ENCODE peak calls at places on chromosomes 1 and 21, in ten cellular contexts. M is mesenchymal stem cell, K is PC-9, Q is hepatocyte, U is neuronal stem cell, X is mammary epithelial cell, O is fibroblast of lung, W is mesendoderm, S is astrocyte, H is A549. J is an unnamed sample.

GRCh38 chr1:247266053-247266452 is 10.2 kb downstream of the VN1R5 start:
- DNase-seq in M (no peak), K (peak), Q (no peak), U (no peak), X (peak), O (peak), W (no peak), S (no peak), H (no peak), J (no peak)

GRCh38 chr1:15965228-15965767 is 10.6 kb downstream of the ZBTB17 start:
- DNase-seq in M (peak), K (no peak), Q (no peak), U (no peak), X (peak), O (peak), W (no peak), S (peak), H (no peak), J (no peak)

GRCh38 chr1:116380499-116381316 is 7.7 kb downstream of the ATP1A1 start:
- DNase-seq in M (no peak), K (no peak), Q (no peak), U (no peak), X (no peak), O (no peak), W (no peak), S (no peak), H (no peak), J (no peak)

GRCh38 chr1:193589597-193590040 is 403.2 kb upstream of the B3GALT2 start:
- DNase-seq in M (no peak), K (no peak), Q (no peak), U (no peak), X (no peak), O (peak), W (peak), S (peak), H (no peak), J (no peak)

GRCh38 chr1:183079697-183080096 is 56.5 kb downstream of the LAMC1 start:
- DNase-seq in M (no peak), K (no peak), Q (no peak), U (no peak), X (no peak), O (no peak), W (no peak), S (no peak), H (no peak), J (no peak)

GRCh38 chr1:156497078-156497742 is 3.4 kb downstream of the MEF2D start:
- DNase-seq in M (no peak), K (peak), Q (no peak), U (no peak), X (no peak), O (no peak), W (no peak), S (no peak), H (no peak), J (no peak)

GRCh38 chr1:155127105-155127671 is 488 bp upstream of the EFNA1 start:
- DNase-seq in M (peak), K (peak), Q (peak), U (no peak), X (peak), O (peak), W (peak), S (peak), H (peak), J (peak)

GRCh38 chr21:33894736-33895288 is 20.8 kb downstream of the ATP5PO start:
- DNase-seq in M (peak), K (no peak), Q (peak), U (peak), X (peak), O (peak), W (peak), S (peak), H (peak), J (peak)

GRCh38 chr1:149844650-149845255 is 54.6 kb upstream of the BOLA1 start:
- DNase-seq in M (peak), K (no peak), Q (no peak), U (no peak), X (no peak), O (no peak), W (peak), S (no peak), H (no peak), J (no peak)

GRCh38 chr1:238624786-238625185 is 734.1 kb upstream of the ZP4 start:
- DNase-seq in M (no peak), K (no peak), Q (no peak), U (no peak), X (no peak), O (peak), W (no peak), S (no peak), H (no peak), J (no peak)

GRCh38 chr1:101451888-101452287 is 215.1 kb downstream of the S1PR1 start:
- DNase-seq in M (no peak), K (no peak), Q (no peak), U (no peak), X (no peak), O (no peak), W (no peak), S (no peak), H (no peak), J (no peak)

GRCh38 chr1:99851850-99852454 is 1.8 kb downstream of the AGL start:
- DNase-seq in M (no peak), K (no peak), Q (no peak), U (no peak), X (no peak), O (no peak), W (no peak), S (no peak), H (no peak), J (no peak)

GRCh38 chr1:223831755-223832636 is 13.8 kb downstream of the TP53BP2 start:
- DNase-seq in M (peak), K (peak), Q (no peak), U (no peak), X (peak), O (peak), W (no peak), S (peak), H (peak), J (no peak)

GRCh38 chr1:63874278-63874880 is 100.6 kb downstream of the ROR1 start:
- DNase-seq in M (peak), K (peak), Q (no peak), U (no peak), X (no peak), O (peak), W (no peak), S (peak), H (no peak), J (no peak)

GRCh38 chr1:200258447-200259375 is 151.1 kb downstream of the ZNF281 start:
- DNase-seq in M (peak), K (peak), Q (no peak), U (no peak), X (peak), O (no peak), W (peak), S (no peak), H (peak), J (no peak)

GRCh38 chr1:23216771-23217420 is 406 bp downstream of the HTR1D start:
- DNase-seq in M (no peak), K (no peak), Q (peak), U (peak), X (no peak), O (no peak), W (no peak), S (no peak), H (no peak), J (no peak)

GRCh38 chr21:31556662-31557061 is 102.8 kb upstream of the SOD1 start:
- DNase-seq in M (no peak), K (no peak), Q (no peak), U (no peak), X (no peak), O (no peak), W (peak), S (no peak), H (no peak), J (no peak)

GRCh38 chr1:3124246-3124645 is 55.2 kb downstream of the PRDM16 start:
- DNase-seq in M (no peak), K (no peak), Q (no peak), U (no peak), X (no peak), O (no peak), W (no peak), S (no peak), H (no peak), J (no peak)

GRCh38 chr1:174877208-174877673 is 122.5 kb upstream of the CACYBP start:
- DNase-seq in M (no peak), K (no peak), Q (peak), U (no peak), X (no peak), O (peak), W (no peak), S (no peak), H (no peak), J (no peak)

GRCh38 chr1:147052677-147053076 is 114.6 kb downstream of the NBPF12 start:
- DNase-seq in M (no peak), K (no peak), Q (no peak), U (no peak), X (no peak), O (no peak), W (no peak), S (no peak), H (no peak), J (no peak)

GRCh38 chr1:147051136-147051535 is 113.0 kb downstream of the NBPF12 start:
- DNase-seq in M (no peak), K (no peak), Q (no peak), U (no peak), X (no peak), O (no peak), W (no peak), S (no peak), H (no peak), J (no peak)

GRCh38 chr1:147052143-147052542 is 114.0 kb downstream of the NBPF12 start:
- DNase-seq in M (no peak), K (no peak), Q (no peak), U (no peak), X (no peak), O (no peak), W (no peak), S (no peak), H (no peak), J (no peak)

GRCh38 chr1:147050654-147051053 is 112.5 kb downstream of the NBPF12 start:
- DNase-seq in M (no peak), K (no peak), Q (no peak), U (no peak), X (no peak), O (no peak), W (no peak), S (no peak), H (no peak), J (no peak)

GRCh38 chr1:147053269-147053668 is 115.1 kb downstream of the NBPF12 start:
- DNase-seq in M (no peak), K (no peak), Q (no peak), U (no peak), X (no peak), O (no peak), W (no peak), S (no peak), H (no peak), J (no peak)
- H3K4me2 ChIP-seq in M (no peak), K (no peak), Q (no peak), U (no peak), X (no peak), O (no peak), W (no peak), S (no peak), H (no peak), J (no peak)

GRCh38 chr1:218304281-218305039 is 19.4 kb downstream of the RRP15 start:
- DNase-seq in M (peak), K (no peak), Q (no peak), U (no peak), X (peak), O (peak), W (peak), S (peak), H (no peak), J (no peak)
- H3K4me2 ChIP-seq in M (no peak), K (no peak), Q (peak), U (no peak), X (no peak), O (no peak), W (no peak), S (peak), H (no peak), J (no peak)

DNA sequence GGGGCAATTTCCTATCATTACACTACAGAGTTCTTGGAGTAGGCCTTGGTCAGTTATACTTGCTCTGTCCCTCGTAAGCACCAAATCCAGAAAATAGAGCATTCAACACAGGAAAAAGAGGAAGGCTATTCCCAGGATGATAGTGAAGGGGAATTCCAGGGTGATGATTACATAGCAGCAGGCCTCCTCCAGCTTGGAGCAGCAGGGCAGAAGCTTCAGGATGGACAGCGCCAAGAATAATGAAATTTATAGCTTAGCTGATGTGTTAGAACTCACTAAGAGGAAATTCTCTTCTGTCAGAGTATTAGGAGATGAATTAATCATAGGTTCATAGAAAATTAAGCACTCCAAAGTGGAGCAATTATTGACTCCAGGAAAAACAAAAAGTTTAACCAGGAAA is 10.8 kb upstream of the SMAP2 start:
- DNase-seq in M (peak), K (no peak), Q (no peak), U (no peak), X (no peak), O (peak), W (no peak), S (peak), H (no peak), J (no peak)
- H3K4me2 ChIP-seq in M (no peak), K (no peak), Q (no peak), U (no peak), X (no peak), O (no peak), W (no peak), S (no peak), H (no peak), J (no peak)

GRCh38 chr1:9248341-9249262 is 14.0 kb downstream of the H6PD start:
- DNase-seq in M (no peak), K (no peak), Q (no peak), U (no peak), X (no peak), O (no peak), W (no peak), S (no peak), H (no peak), J (no peak)

GRCh38 chr1:9246215-9246614 is 11.6 kb downstream of the H6PD start:
- DNase-seq in M (no peak), K (no peak), Q (no peak), U (no peak), X (no peak), O (no peak), W (no peak), S (no peak), H (no peak), J (no peak)

GRCh38 chr1:9249263-9249533 is 14.6 kb downstream of the H6PD start:
- DNase-seq in M (no peak), K (no peak), Q (no peak), U (no peak), X (no peak), O (no peak), W (no peak), S (no peak), H (no peak), J (no peak)

GRCh38 chr1:9246841-9247785 is 12.5 kb downstream of the H6PD start:
- DNase-seq in M (no peak), K (no peak), Q (no peak), U (no peak), X (no peak), O (no peak), W (no peak), S (no peak), H (no peak), J (no peak)

GRCh38 chr1:9247894-9248293 is 13.3 kb downstream of the H6PD start:
- DNase-seq in M (no peak), K (no peak), Q (no peak), U (no peak), X (no peak), O (no peak), W (no peak), S (no peak), H (no peak), J (no peak)
- H3K4me2 ChIP-seq in M (no peak), K (no peak), Q (no peak), U (no peak), X (no peak), O (peak), W (no peak), S (no peak), H (no peak), J (peak)

GRCh38 chr1:242318140-242318539 is 206.4 kb downstream of the PLD5 start:
- DNase-seq in M (no peak), K (no peak), Q (no peak), U (no peak), X (no peak), O (no peak), W (no peak), S (no peak), H (no peak), J (no peak)
- H3K4me2 ChIP-seq in M (no peak), K (no peak), Q (no peak), U (no peak), X (no peak), O (no peak), W (no peak), S (no peak), H (no peak), J (no peak)

DNA sequence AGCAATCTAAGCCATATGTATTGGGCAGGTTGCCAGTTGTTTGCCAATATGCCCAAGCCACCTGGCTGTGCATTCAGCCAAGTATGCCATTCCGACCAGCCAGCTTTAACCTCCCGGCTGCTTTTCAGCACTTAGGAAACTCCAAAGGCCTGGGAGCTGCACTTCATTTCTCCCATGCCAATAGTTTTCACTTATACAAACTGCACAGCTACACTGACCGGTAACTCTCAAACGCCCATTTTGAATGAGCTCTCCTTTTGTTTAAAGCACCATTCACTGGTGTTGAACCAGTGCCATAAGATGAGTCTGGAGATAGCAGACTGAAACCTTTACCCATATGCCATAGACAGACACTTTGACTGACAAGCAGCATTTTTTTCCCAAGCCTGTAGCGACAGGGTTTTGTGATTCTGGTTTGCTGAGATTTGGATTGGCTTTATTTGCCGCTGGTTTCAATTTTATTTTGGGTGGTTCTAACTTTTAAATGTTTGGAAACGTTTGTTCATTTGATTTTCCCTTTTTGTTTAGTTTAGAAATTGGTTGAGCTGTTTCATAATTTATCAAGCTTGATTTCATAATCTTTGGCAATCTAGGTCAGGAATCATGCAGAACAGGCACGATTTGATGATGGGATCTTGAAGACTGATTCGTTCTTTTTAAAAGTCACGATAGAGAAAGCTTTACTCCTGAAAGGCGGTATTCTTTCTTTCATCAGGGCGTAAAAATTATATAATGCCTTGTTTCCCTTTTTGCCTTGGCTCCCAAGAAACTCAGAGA is 144.6 kb downstream of the NFIA start:
- DNase-seq in M (no peak), K (no peak), Q (no peak), U (no peak), X (no peak), O (no peak), W (no peak), S (no peak), H (peak), J (no peak)
- H3K4me2 ChIP-seq in M (no peak), K (no peak), Q (no peak), U (no peak), X (no peak), O (peak), W (no peak), S (no peak), H (peak), J (no peak)

GRCh38 chr1:45050931-45051748 is 39.1 kb downstream of the UROD start:
- DNase-seq in M (no peak), K (no peak), Q (no peak), U (no peak), X (no peak), O (no peak), W (no peak), S (no peak), H (no peak), J (no peak)
- H3K4me2 ChIP-seq in M (no peak), K (no peak), Q (peak), U (no peak), X (no peak), O (no peak), W (no peak), S (no peak), H (no peak), J (peak)

J was measured in DND-41.